ENCODE peak calls at places on chromosome 1, in eight cellular contexts. One of them, this sample, is unnamed.

GRCh38 chr1:112904071-112904830 is 51.7 kb downstream of the SLC16A1 start:
- DNase-seq in fibroblast of lung: peak; percentile 94
- DNase-seq in nephron progenitor cell: no peak
- DNase-seq in cardiac fibroblast: peak; percentile 74
- DNase-seq in AG04449: peak; percentile 28
- DNase-seq in endothelial cell: no peak
- DNase-seq in body of pancreas: no peak
- DNase-seq in GM10248: no peak
- DNase-seq in this sample: peak; percentile 31

GRCh38 chr1:223401873-223402789 is 8.9 kb downstream of the CCDC185 start:
- DNase-seq in GM10248: no peak
- DNase-seq in AG04449: peak; percentile 31
- DNase-seq in body of pancreas: no peak
- DNase-seq in nephron progenitor cell: no peak
- DNase-seq in cardiac fibroblast: peak; percentile 49
- DNase-seq in fibroblast of lung: peak; percentile 94
- DNase-seq in endothelial cell: no peak
- DNase-seq in this sample: no peak

GRCh38 chr1:43614211-43614610 is 35.7 kb upstream of the KDM4A start:
- DNase-seq in nephron progenitor cell: no peak
- DNase-seq in cardiac fibroblast: no peak
- DNase-seq in body of pancreas: no peak
- DNase-seq in GM10248: no peak
- DNase-seq in endothelial cell: no peak
- DNase-seq in AG04449: no peak
- DNase-seq in fibroblast of lung: no peak
- DNase-seq in this sample: no peak

GRCh38 chr1:223114871-223115270 is 28.2 kb downstream of the TLR5 start:
- DNase-seq in endothelial cell: no peak
- DNase-seq in fibroblast of lung: no peak
- DNase-seq in GM10248: no peak
- DNase-seq in cardiac fibroblast: peak; percentile 87
- DNase-seq in body of pancreas: no peak
- DNase-seq in AG04449: no peak
- DNase-seq in nephron progenitor cell: no peak
- DNase-seq in this sample: no peak

GRCh38 chr1:77829851-77830250 is 50.4 kb downstream of the MIGA1 start:
- DNase-seq in endothelial cell: no peak
- DNase-seq in body of pancreas: no peak
- DNase-seq in GM10248: no peak
- DNase-seq in cardiac fibroblast: no peak
- DNase-seq in AG04449: no peak
- DNase-seq in fibroblast of lung: no peak
- DNase-seq in nephron progenitor cell: no peak
- DNase-seq in this sample: no peak

GRCh38 chr1:161115132-161115711 is 2.6 kb downstream of the PFDN2 start:
- DNase-seq in fibroblast of lung: peak; percentile 96
- DNase-seq in nephron progenitor cell: no peak
- DNase-seq in cardiac fibroblast: peak; percentile 84
- DNase-seq in AG04449: no peak
- DNase-seq in body of pancreas: no peak
- DNase-seq in GM10248: no peak
- DNase-seq in endothelial cell: no peak
- DNase-seq in this sample: peak; percentile 65

GRCh38 chr1:32363713-32364112 is 1.4 kb downstream of the TSSK3 start:
- DNase-seq in GM10248: no peak
- DNase-seq in body of pancreas: no peak
- DNase-seq in cardiac fibroblast: no peak
- DNase-seq in nephron progenitor cell: no peak
- DNase-seq in AG04449: no peak
- DNase-seq in endothelial cell: no peak
- DNase-seq in fibroblast of lung: no peak
- DNase-seq in this sample: no peak

GRCh38 chr1:22341791-22342605 is 109.7 kb upstream of the ZBTB40 start:
- DNase-seq in GM10248: no peak
- DNase-seq in body of pancreas: no peak
- DNase-seq in endothelial cell: no peak
- DNase-seq in cardiac fibroblast: peak; percentile 60
- DNase-seq in nephron progenitor cell: peak; percentile 82
- DNase-seq in AG04449: no peak
- DNase-seq in fibroblast of lung: peak; percentile 43
- DNase-seq in this sample: no peak

GRCh38 chr1:67850611-67851075 is 17.4 kb upstream of the GNG12 start:
- DNase-seq in body of pancreas: peak; percentile 76
- DNase-seq in nephron progenitor cell: no peak
- DNase-seq in GM10248: no peak
- DNase-seq in fibroblast of lung: peak; percentile 92
- DNase-seq in AG04449: no peak
- DNase-seq in cardiac fibroblast: peak; percentile 90
- DNase-seq in endothelial cell: no peak
- DNase-seq in this sample: peak; percentile 88

DNA sequence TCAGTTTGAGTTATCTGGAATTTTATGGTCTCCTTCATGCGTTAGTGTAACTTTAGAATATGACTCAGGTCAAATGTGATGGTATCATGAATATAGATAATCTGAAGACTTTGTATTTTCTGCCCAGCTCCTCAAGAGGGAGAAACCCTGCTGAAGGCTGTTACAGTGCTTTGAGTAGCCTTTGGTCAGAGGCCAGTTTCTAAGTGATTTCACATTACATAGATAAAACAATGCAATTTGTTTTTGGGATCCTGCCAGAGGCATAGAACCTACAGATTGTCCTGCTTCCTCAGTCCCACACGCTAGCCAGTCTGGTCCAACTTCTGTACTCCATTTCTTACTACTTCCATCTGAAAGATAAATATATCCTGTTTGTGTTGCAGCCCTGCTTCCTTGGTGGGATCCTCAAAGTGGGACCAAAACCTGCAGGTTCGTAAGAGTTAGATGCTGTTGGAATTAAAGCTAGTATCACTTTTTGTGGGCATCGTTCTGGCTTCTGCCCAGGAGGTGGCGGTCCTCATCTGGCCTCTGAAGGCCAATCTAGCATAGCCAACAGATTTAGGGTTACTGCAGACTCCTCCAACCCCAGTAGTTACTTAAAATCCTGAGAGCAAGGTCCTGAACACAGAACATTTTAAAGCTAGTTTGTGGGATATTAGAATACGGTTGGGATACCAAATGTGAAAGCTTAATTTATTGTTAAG is 645.8 kb upstream of the USP24 start:
- DNase-seq in cardiac fibroblast: peak; percentile 85
- DNase-seq in fibroblast of lung: no peak
- DNase-seq in nephron progenitor cell: no peak
- DNase-seq in body of pancreas: no peak
- DNase-seq in endothelial cell: peak; percentile 25
- DNase-seq in GM10248: no peak
- DNase-seq in AG04449: no peak
- DNase-seq in this sample: no peak
- TF ChIP-seq CTCF in cardiac fibroblast: no peak
- TF ChIP-seq CTCF in fibroblast of lung: no peak
- TF ChIP-seq CTCF in nephron progenitor cell: no peak
- TF ChIP-seq CTCF in body of pancreas: no peak
- TF ChIP-seq CTCF in endothelial cell: no peak
- TF ChIP-seq CTCF in GM10248: no peak
- TF ChIP-seq CTCF in AG04449: no peak
- TF ChIP-seq CTCF in this sample: no peak

DNA sequence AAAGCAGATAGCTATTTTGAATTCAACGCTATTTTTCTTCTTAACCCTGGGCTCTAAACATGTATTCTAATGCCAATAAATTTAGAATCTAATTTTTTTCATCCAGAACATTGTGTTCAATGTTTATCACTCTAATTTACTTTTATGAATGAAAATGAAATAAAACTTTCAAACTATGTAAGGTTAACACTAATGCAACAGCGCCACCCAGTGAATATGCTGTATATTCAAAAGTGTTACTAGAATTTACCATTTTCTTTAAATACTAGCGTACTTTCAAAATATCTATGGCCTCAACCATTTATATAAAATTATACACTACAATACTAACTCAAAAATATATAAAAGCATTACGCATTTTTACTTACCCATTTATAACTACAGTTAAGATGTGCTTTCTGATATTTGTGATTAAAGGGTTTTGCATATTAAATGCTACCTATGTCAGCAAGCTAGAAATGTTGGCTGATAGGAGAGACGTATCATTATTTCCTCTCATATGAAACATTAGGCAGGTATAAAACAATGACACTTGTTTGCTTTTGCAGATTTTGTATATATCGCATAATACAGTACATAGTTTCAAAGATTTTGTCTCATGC is 5.9 kb upstream of the NUF2 start:
- DNase-seq in body of pancreas: peak; percentile 17
- DNase-seq in cardiac fibroblast: peak; percentile 73
- DNase-seq in AG04449: no peak
- DNase-seq in GM10248: no peak
- DNase-seq in fibroblast of lung: peak; percentile 42
- DNase-seq in nephron progenitor cell: peak; percentile 45
- DNase-seq in endothelial cell: peak; percentile 45
- DNase-seq in this sample: peak; percentile 59
- TF ChIP-seq CTCF in body of pancreas: peak; percentile 58
- TF ChIP-seq CTCF in cardiac fibroblast: peak; percentile 43
- TF ChIP-seq CTCF in AG04449: peak; percentile 39
- TF ChIP-seq CTCF in GM10248: peak; percentile 51
- TF ChIP-seq CTCF in fibroblast of lung: no peak
- TF ChIP-seq CTCF in nephron progenitor cell: peak; percentile 82
- TF ChIP-seq CTCF in endothelial cell: peak; percentile 91
- TF ChIP-seq CTCF in this sample: peak; percentile 55

GRCh38 chr1:85581802-85582686 is 1.5 kb downstream of the CCN1 start:
- DNase-seq in GM10248: no peak
- DNase-seq in cardiac fibroblast: peak; percentile 88
- DNase-seq in nephron progenitor cell: peak; percentile 33
- DNase-seq in endothelial cell: peak; percentile 35
- DNase-seq in body of pancreas: peak; percentile 41
- DNase-seq in fibroblast of lung: peak; percentile 79
- DNase-seq in AG04449: no peak
- DNase-seq in this sample: peak; percentile 78
- TF ChIP-seq CTCF in GM10248: no peak
- TF ChIP-seq CTCF in cardiac fibroblast: peak; percentile 55
- TF ChIP-seq CTCF in nephron progenitor cell: peak; percentile 10
- TF ChIP-seq CTCF in endothelial cell: no peak
- TF ChIP-seq CTCF in body of pancreas: peak; percentile 35
- TF ChIP-seq CTCF in fibroblast of lung: peak; percentile 42
- TF ChIP-seq CTCF in AG04449: peak; percentile 40
- TF ChIP-seq CTCF in this sample: peak; percentile 47

GRCh38 chr1:115228191-115228590 is 109.9 kb downstream of the NGF start:
- DNase-seq in GM10248: no peak
- DNase-seq in body of pancreas: no peak
- DNase-seq in cardiac fibroblast: no peak
- DNase-seq in endothelial cell: no peak
- DNase-seq in fibroblast of lung: no peak
- DNase-seq in nephron progenitor cell: no peak
- DNase-seq in AG04449: no peak
- DNase-seq in this sample: no peak

GRCh38 chr1:115230281-115230680 is 107.8 kb downstream of the NGF start:
- DNase-seq in cardiac fibroblast: no peak
- DNase-seq in nephron progenitor cell: no peak
- DNase-seq in GM10248: no peak
- DNase-seq in endothelial cell: no peak
- DNase-seq in body of pancreas: no peak
- DNase-seq in fibroblast of lung: peak; percentile 27
- DNase-seq in AG04449: no peak
- DNase-seq in this sample: no peak

GRCh38 chr1:115227683-115228082 is 110.4 kb downstream of the NGF start:
- DNase-seq in nephron progenitor cell: no peak
- DNase-seq in AG04449: peak; percentile 84
- DNase-seq in GM10248: no peak
- DNase-seq in body of pancreas: no peak
- DNase-seq in cardiac fibroblast: no peak
- DNase-seq in endothelial cell: no peak
- DNase-seq in fibroblast of lung: peak; percentile 89
- DNase-seq in this sample: no peak

GRCh38 chr1:115225993-115226700 is 111.9 kb downstream of the NGF start:
- DNase-seq in fibroblast of lung: no peak
- DNase-seq in nephron progenitor cell: no peak
- DNase-seq in GM10248: no peak
- DNase-seq in body of pancreas: no peak
- DNase-seq in endothelial cell: no peak
- DNase-seq in cardiac fibroblast: no peak
- DNase-seq in AG04449: no peak
- DNase-seq in this sample: no peak

GRCh38 chr1:115229016-115229415 is 109.0 kb downstream of the NGF start:
- DNase-seq in cardiac fibroblast: no peak
- DNase-seq in endothelial cell: no peak
- DNase-seq in AG04449: no peak
- DNase-seq in nephron progenitor cell: no peak
- DNase-seq in fibroblast of lung: no peak
- DNase-seq in body of pancreas: no peak
- DNase-seq in GM10248: no peak
- DNase-seq in this sample: no peak
- TF ChIP-seq CTCF in cardiac fibroblast: no peak
- TF ChIP-seq CTCF in endothelial cell: no peak
- TF ChIP-seq CTCF in AG04449: no peak
- TF ChIP-seq CTCF in nephron progenitor cell: no peak
- TF ChIP-seq CTCF in fibroblast of lung: no peak
- TF ChIP-seq CTCF in body of pancreas: no peak
- TF ChIP-seq CTCF in GM10248: no peak
- TF ChIP-seq CTCF in this sample: no peak

GRCh38 chr1:180248731-180249681 is 18.9 kb downstream of the LHX4 start:
- DNase-seq in cardiac fibroblast: peak; percentile 35
- DNase-seq in body of pancreas: no peak
- DNase-seq in AG04449: no peak
- DNase-seq in nephron progenitor cell: peak; percentile 35
- DNase-seq in GM10248: no peak
- DNase-seq in fibroblast of lung: no peak
- DNase-seq in endothelial cell: no peak
- DNase-seq in this sample: peak; percentile 43
- TF ChIP-seq CTCF in cardiac fibroblast: peak; percentile 8
- TF ChIP-seq CTCF in body of pancreas: no peak
- TF ChIP-seq CTCF in AG04449: no peak
- TF ChIP-seq CTCF in nephron progenitor cell: no peak
- TF ChIP-seq CTCF in GM10248: no peak
- TF ChIP-seq CTCF in fibroblast of lung: no peak
- TF ChIP-seq CTCF in endothelial cell: no peak
- TF ChIP-seq CTCF in this sample: no peak